ENCODE peak calls at places on chromosome 6, in four cellular contexts. K is GM23248, F is neural progenitor cell, R is GM23338. J is an unnamed sample. For H3K27me3 and H3F3A, the result is how much of the 10 kb centered on the place peaks cover.

GRCh38 chr6:20833881-20834515 is 299.7 kb downstream of the CDKAL1 start:
- DNase-seq in K (peak), R (peak), F (peak), J (no peak)

GRCh38 chr6:150016324-150017185 is 8.8 kb downstream of the RAET1L start:
- DNase-seq in F (peak), K (peak), R (peak), J (peak)

GRCh38 chr6:139161817-139162284 is 27.0 kb downstream of the HECA start:
- DNase-seq in F (no peak), K (peak), R (no peak), J (peak)

GRCh38 chr6:104017410-104018381 is 842.0 kb downstream of the HACE1 start:
- DNase-seq in R (no peak), K (no peak), F (no peak), J (no peak)

GRCh38 chr6:92748131-92748530 is 671.2 kb downstream of the EPHA7 start:
- DNase-seq in K (no peak), F (no peak), R (no peak), J (no peak)

GRCh38 chr6:40778186-40778585 is 191.0 kb upstream of the LRFN2 start:
- DNase-seq in F (no peak), K (peak), R (no peak), J (no peak)

GRCh38 chr6:37515712-37516075 is 16.0 kb upstream of the CCDC167 start:
- DNase-seq in F (no peak), K (no peak), R (no peak), J (no peak)

GRCh38 chr6:127096167-127096566 is 22.3 kb upstream of the RSPO3 start:
- DNase-seq in K (no peak), F (no peak), R (no peak), J (no peak)

GRCh38 chr6:150539568-150539967 is 60.1 kb upstream of the PLEKHG1 start:
- DNase-seq in K (no peak), F (no peak), R (no peak), J (no peak)

GRCh38 chr6:112560651-112561050 is 213.5 kb downstream of the RFPL4B start:
- DNase-seq in K (no peak), R (peak), F (peak), J (no peak)

GRCh38 chr6:44650495-44650894 is 263.0 kb downstream of the CDC5L start:
- DNase-seq in R (no peak), K (no peak), F (no peak), J (no peak)

GRCh38 chr6:169567809-169568208 is 134.0 kb downstream of the WDR27 start:
- DNase-seq in F (no peak), K (no peak), R (no peak), J (no peak)

GRCh38 chr6:30819287-30819917 is 64.9 kb upstream of the DDR1 start:
- DNase-seq in R (no peak), F (no peak), K (peak), J (no peak)

GRCh38 chr6:125132058-125132457 is 21.5 kb upstream of the TPD52L1 start:
- DNase-seq in R (no peak), K (no peak), F (no peak), J (no peak)

GRCh38 chr6:69917834-69918233 is 51.5 kb downstream of the COL19A1 start:
- DNase-seq in F (no peak), K (peak), R (peak), J (no peak)

GRCh38 chr6:30793521-30794194 is 49.3 kb upstream of the IER3 start:
- DNase-seq in K (peak), R (no peak), F (no peak), J (peak)

GRCh38 chr6:69816569-69816968 is 19.8 kb upstream of the LMBRD1 start:
- DNase-seq in R (peak), F (no peak), K (no peak), J (no peak)

GRCh38 chr6:35084511-35085203 is 56.5 kb downstream of the TCP11 start:
- DNase-seq in R (no peak), K (no peak), F (no peak), J (no peak)

GRCh38 chr6:19535351-19535750 is 301.8 kb upstream of the ID4 start:
- DNase-seq in F (no peak), R (no peak), K (no peak), J (no peak)

GRCh38 chr6:41548841-41549642 is 2.9 kb downstream of the FOXP4 start:
- DNase-seq in R (peak), F (no peak), K (no peak), J (no peak)

GRCh38 chr6:55818482-55818881 is 56.9 kb downstream of the BMP5 start:
- DNase-seq in R (no peak), K (peak), F (no peak), J (no peak)

GRCh38 chr6:43628392-43629103 is 516 bp downstream of the GTPBP2 start:
- DNase-seq in F (peak), K (peak), R (peak), J (peak)

GRCh38 chr6:71387179-71387578 is 98.6 kb downstream of the OGFRL1 start:
- DNase-seq in F (no peak), K (peak), R (no peak), J (no peak)

GRCh38 chr6:7899046-7899888 is 11.3 kb downstream of the TXNDC5 start:
- DNase-seq in K (no peak), F (peak), R (peak), J (peak)

GRCh38 chr6:131258816-131259476 is 123.7 kb downstream of the AKAP7 start:
- DNase-seq in R (no peak), F (peak), K (no peak), J (no peak)

GRCh38 chr6:153976921-153977693 is 61.9 kb upstream of the OPRM1 start:
- DNase-seq in R (no peak), F (no peak), K (peak), J (no peak)

GRCh38 chr6:34571388-34571787 is 15.3 kb upstream of the SPDEF start:
- DNase-seq in R (no peak), F (no peak), K (no peak), J (no peak)

GRCh38 chr6:14277405-14277930 is 159.9 kb downstream of the CD83 start:
- DNase-seq in R (no peak), K (no peak), F (no peak), J (no peak)

GRCh38 chr6:16018626-16019025 is 110.3 kb upstream of the MYLIP start:
- DNase-seq in R (no peak), F (no peak), K (no peak), J (no peak)

GRCh38 chr6:101608724-101609123 is 215.2 kb downstream of the GRIK2 start:
- DNase-seq in K (no peak), R (no peak), F (no peak), J (no peak)

GRCh38 chr6:111342913-111343312 is 140.1 kb downstream of the REV3L start:
- DNase-seq in F (no peak), R (no peak), K (no peak), J (no peak)

GRCh38 chr6:26053929-26054658 is 33.1 kb upstream of the HFE start:
- DNase-seq in K (peak), R (no peak), F (no peak), J (no peak)

GRCh38 chr6:89301586-89302194 is 13.4 kb downstream of the GABRR2 start:
- DNase-seq in K (no peak), R (no peak), F (no peak), J (no peak)
- H3K27me3 ChIP-seq in K (under half), R (under half), F (under half), J (under half)

DNA sequence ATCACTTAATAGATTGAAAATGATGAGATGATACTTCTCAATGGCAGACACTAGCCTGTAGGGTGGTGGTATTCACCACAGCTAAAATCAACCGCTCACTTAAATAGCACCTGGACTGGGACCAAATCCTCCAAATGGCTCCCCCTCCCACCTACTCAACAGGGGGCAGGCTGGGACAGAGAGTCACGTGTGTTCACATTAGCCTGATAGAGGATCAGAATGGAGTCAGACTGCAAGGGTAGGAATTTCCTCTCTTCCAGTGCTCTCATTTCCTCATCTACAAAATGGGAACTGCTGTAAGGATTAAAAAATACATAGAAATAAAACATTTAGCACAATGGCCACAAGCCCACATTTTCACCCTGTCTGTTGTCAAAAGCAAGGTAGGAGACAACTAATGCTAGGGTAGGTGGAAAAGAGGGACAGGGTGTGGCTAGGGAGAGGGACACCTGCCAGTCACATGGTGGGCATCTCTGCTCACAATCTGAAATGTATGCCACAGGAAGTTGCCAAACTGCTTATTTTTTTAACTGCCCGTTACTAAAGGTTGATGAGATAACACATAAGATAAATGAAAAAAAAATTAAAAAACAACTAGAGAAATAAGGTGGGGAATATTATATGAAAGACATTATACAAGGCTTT is 55.3 kb downstream of the BACH2 start:
- DNase-seq in R (peak), F (peak), K (no peak), J (no peak)
- H3F3A ChIP-seq in R (under half), F (under half), K (under half), J (under half)

DNA sequence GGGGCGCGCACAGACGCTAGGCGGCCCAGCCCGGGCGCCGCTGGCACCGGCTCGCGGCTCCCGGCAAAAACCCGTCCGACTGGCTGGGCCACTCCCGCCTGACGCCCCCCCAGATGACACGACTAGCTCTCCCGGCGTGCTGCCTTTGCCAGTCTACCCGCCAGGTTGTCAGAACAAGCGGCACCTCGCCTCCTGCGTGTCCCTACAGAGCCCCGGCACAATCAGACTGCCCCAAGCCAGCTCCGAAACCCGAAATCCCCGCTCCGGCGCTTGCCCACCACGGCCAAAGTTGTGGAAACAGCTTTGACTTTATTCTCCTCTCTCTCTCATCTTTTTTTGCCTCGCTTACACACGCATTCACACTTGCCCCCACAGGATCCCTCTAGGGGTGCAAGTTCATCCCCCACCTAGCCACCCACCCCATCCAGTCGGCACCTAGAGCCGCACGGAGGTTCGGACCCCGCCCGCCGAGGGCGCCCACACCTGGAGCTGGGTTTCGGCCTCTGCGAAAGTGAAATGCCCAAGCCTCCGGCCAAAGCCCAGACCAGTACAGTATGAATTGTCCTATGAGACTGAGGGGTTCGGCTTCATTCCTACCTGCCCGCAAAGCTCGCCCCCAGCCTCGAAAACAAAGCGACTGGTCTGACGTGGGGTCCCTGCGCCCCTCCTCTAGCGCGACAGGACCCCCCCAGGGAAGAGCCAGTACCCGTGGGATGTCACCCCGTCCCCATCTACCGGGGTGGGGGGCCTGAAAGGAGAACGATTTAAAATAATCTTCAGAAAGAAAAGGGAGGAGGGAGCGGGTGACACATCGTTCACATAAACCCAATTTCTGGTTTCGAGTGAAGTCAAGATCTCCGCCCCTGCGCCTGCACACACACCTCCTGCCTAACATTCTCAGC is 1.7 kb downstream of the TFAP2A start:
- DNase-seq in F (peak), R (peak), K (peak), J (peak)
- TF ChIP-seq EZH2 in F (peak), R (peak), K (peak), J (no peak)

DNA sequence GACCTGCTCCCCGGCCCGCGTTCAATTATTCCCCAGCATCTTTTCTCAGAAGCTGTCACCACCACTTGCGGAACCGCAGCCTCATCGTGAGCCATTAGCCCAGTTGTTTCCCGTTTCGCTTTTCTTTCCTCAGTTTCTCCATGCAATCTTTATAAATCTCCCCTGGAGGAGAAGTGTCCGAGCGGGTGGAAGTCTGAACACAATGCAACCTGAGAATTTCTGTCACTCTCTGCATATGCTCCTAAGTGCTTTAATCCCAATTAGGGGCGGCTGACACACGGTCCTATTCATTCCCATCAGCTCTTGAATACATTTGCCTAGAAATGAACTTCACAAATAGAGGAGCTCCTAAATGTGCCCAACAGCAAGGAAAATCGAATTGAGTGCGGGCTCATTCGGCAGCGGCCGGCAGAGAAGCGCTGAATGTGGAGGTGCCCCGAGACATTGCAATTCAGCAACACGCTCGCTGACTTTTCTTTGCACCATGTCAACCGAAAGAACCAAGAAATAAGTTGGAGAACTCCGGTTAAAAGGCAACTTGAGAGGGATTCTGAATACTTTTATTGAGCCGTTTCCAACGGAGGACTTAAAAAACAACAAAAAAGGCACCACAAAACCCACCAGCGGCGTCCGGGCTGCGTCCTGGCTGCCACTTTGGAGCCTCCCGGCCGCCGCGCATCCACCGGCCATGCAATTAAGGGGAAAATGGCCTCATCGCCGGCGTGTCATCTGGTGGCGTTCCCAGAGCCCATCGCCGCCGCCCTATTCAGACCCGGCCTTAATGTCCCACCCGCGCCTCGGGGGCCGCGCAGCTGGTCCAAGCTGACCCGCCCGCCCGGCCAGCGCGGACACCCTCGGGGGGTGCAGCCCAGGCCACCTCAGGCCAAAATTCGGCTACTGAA is 3.9 kb upstream of the PRDM13 start:
- DNase-seq in K (no peak), F (peak), R (peak), J (no peak)
- H3K27me3 ChIP-seq in K (half or more), F (half or more), R (half or more), J (under half)

DNA sequence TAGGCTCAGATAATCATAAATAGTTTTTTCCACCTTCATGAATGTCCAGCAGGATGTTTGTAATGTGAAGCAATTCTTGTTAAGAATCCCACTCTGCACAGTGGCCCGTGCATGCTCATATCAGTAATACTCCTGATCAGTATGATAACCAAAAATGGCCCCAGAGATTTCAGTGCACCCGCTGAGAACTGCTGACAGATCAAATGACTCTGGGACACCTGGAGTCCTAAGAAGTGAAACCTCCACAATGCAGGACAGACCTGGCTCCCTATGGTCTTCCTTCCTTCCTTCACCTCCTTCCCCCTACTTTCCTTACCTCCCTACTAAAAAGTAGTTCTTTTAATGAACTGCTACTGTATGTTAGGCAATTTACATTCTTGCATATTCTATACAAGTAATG is 13.8 kb upstream of the MAPK13 start:
- DNase-seq in R (no peak), K (no peak), F (no peak), J (no peak)
- H3F3A ChIP-seq in R (under half), K (under half), F (under half), J (under half)

GRCh38 chr6:133894369-133894768 is 5.5 kb downstream of the TCF21 start:
- DNase-seq in K (no peak), F (no peak), R (no peak), J (no peak)

GRCh38 chr6:133896344-133896721 is 7.4 kb downstream of the TCF21 start:
- DNase-seq in F (no peak), K (no peak), R (no peak), J (no peak)

GRCh38 chr6:133893324-133893692 is 4.4 kb downstream of the TCF21 start:
- DNase-seq in F (no peak), R (no peak), K (no peak), J (no peak)

GRCh38 chr6:133894795-133895401 is 6.0 kb downstream of the TCF21 start:
- DNase-seq in F (no peak), K (peak), R (no peak), J (no peak)

DNA sequence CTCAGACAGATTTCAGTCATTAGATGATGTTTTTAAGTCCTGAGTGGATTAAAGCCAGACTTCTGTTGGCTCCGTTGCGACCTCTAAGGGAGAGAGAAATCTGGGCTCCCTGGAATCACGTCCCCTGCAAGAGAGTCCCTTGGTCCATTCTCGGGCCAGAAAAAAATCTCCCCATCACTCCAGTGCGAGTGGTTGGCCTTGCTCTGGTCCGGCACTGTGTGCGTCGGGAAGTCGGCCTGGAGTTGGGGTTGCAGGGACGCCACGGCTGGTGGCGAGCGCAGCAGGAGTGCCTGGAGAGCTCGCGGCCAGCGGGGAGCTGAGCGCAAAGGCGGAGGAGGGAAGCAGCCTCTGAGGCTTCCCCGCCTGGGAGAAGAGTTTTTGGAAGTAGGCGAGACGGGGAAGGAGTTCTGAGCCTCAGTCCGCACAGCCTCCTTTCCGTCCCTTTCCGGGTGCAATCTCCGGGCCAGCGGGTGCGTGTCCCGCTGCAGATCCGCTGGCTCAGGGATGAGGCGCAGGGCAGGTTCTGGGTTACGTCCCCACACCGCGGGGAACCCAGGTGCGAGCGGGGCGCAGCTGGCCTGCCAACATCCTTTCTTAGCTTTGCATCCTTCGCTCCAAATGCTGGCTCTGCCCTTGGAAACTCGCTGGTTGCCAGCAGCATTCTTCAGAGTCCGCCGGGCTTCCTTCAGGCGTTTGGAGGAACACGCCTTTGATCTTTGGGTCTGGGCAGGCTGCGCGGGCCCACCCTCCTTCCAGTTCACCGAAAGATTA is 6.8 kb downstream of the TCF21 start:
- DNase-seq in F (peak), R (peak), K (peak), J (no peak)
- TF ChIP-seq EZH2 in F (peak), R (peak), K (no peak), J (no peak)

GRCh38 chr6:116468293-116468692 is 7.1 kb downstream of the CALHM6 start:
- DNase-seq in K (no peak), F (no peak), R (no peak), J (no peak)

GRCh38 chr6:116467514-116467913 is 6.3 kb downstream of the CALHM6 start:
- DNase-seq in F (no peak), R (no peak), K (no peak), J (no peak)

GRCh38 chr6:116462516-116462915 is 1.3 kb downstream of the CALHM6 start:
- DNase-seq in F (no peak), K (no peak), R (no peak), J (peak)

GRCh38 chr6:116467096-116467495 is 5.9 kb downstream of the CALHM6 start:
- DNase-seq in K (no peak), R (no peak), F (no peak), J (no peak)

DNA sequence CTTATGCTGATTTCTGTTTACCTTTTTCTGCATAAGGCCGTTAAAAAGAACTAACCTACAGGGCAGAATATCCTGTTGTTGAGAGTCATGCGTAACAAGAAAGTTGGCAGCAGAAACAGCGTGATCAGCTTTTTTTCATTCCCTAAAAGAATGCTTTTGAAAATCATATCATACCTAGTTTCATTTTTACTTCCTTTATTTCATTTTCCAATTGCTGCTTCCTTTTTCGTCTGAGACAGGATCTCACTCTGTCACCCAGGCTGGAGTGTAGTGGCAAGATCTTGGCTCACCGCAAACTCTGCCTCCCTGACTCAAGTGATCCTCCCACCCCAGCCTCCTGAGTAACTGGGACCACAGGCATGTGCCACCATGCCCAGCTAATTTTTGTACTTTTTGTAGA is 4.1 kb downstream of the CALHM6 start:
- DNase-seq in F (no peak), R (no peak), K (no peak), J (no peak)
- H3K27me3 ChIP-seq in F (under half), R (under half), K (under half), J (under half)